ENCODE peak calls at places on chromosomes 3 and 15, in six cellular contexts. One of them, this sample, is unnamed.

GRCh38 chr3:102235679-102236078 is 199.1 kb upstream of the ZPLD1 start:
- DNase-seq in GM12878: no peak
- DNase-seq in A549: peak; percentile 10
- DNase-seq in SK-N-SH: no peak
- DNase-seq in H1: no peak
- DNase-seq in K562: no peak
- DNase-seq in this sample: peak; percentile 11

GRCh38 chr3:30632065-30632464 is 25.7 kb downstream of the TGFBR2 start:
- DNase-seq in K562: no peak
- DNase-seq in SK-N-SH: no peak
- DNase-seq in H1: no peak
- DNase-seq in A549: no peak
- DNase-seq in GM12878: no peak
- DNase-seq in this sample: no peak

GRCh38 chr15:35281515-35281914 is 196.4 kb upstream of the NANOGP8 start:
- DNase-seq in K562: no peak
- DNase-seq in GM12878: no peak
- DNase-seq in SK-N-SH: no peak
- DNase-seq in H1: no peak
- DNase-seq in A549: no peak
- DNase-seq in this sample: no peak

GRCh38 chr3:138921316-138922292 is 25.3 kb downstream of the FOXL2 start:
- DNase-seq in SK-N-SH: no peak
- DNase-seq in A549: peak; percentile 21
- DNase-seq in K562: no peak
- DNase-seq in H1: no peak
- DNase-seq in GM12878: no peak
- DNase-seq in this sample: peak; percentile 58

GRCh38 chr3:190731596-190731995 is 130.9 kb downstream of the GMNC start:
- DNase-seq in SK-N-SH: no peak
- DNase-seq in K562: no peak
- DNase-seq in A549: no peak
- DNase-seq in GM12878: no peak
- DNase-seq in H1: no peak
- DNase-seq in this sample: no peak

GRCh38 chr15:64351265-64351664 is 4.7 kb downstream of the CSNK1G1 start:
- DNase-seq in K562: no peak
- DNase-seq in GM12878: no peak
- DNase-seq in H1: no peak
- DNase-seq in SK-N-SH: no peak
- DNase-seq in A549: no peak
- DNase-seq in this sample: no peak

GRCh38 chr15:59847925-59848415 is 156.1 kb upstream of the FOXB1 start:
- DNase-seq in A549: no peak
- DNase-seq in K562: no peak
- DNase-seq in GM12878: no peak
- DNase-seq in SK-N-SH: no peak
- DNase-seq in H1: no peak
- DNase-seq in this sample: no peak

GRCh38 chr15:90813796-90814192 is 54.6 kb upstream of the FURIN start:
- DNase-seq in A549: no peak
- DNase-seq in GM12878: no peak
- DNase-seq in H1: no peak
- DNase-seq in K562: no peak
- DNase-seq in SK-N-SH: no peak
- DNase-seq in this sample: no peak

GRCh38 chr3:76111808-76112207 is 326.5 kb upstream of the ZNF717 start:
- DNase-seq in K562: no peak
- DNase-seq in GM12878: no peak
- DNase-seq in A549: no peak
- DNase-seq in H1: no peak
- DNase-seq in SK-N-SH: no peak
- DNase-seq in this sample: no peak

GRCh38 chr3:71581451-71581980 is 2.0 kb downstream of the FOXP1 start:
- DNase-seq in K562: peak; percentile 10
- DNase-seq in GM12878: no peak
- DNase-seq in H1: peak; percentile 74
- DNase-seq in A549: peak; percentile 23
- DNase-seq in SK-N-SH: peak; percentile 71
- DNase-seq in this sample: no peak

GRCh38 chr15:63344737-63345390 is 36.8 kb downstream of the CA12 start:
- DNase-seq in A549: no peak
- DNase-seq in H1: no peak
- DNase-seq in K562: peak; percentile 41
- DNase-seq in SK-N-SH: no peak
- DNase-seq in GM12878: no peak
- DNase-seq in this sample: no peak

GRCh38 chr3:19270471-19270870 is 122.2 kb downstream of the KCNH8 start:
- DNase-seq in A549: no peak
- DNase-seq in K562: no peak
- DNase-seq in H1: no peak
- DNase-seq in GM12878: no peak
- DNase-seq in SK-N-SH: no peak
- DNase-seq in this sample: no peak

GRCh38 chr3:120425877-120426276 is 24.9 kb downstream of the FSTL1 start:
- DNase-seq in A549: no peak
- DNase-seq in H1: no peak
- DNase-seq in GM12878: no peak
- DNase-seq in K562: no peak
- DNase-seq in SK-N-SH: peak; percentile 26
- DNase-seq in this sample: no peak

GRCh38 chr3:195133462-195133861 is 137.5 kb downstream of the XXYLT1 start:
- DNase-seq in GM12878: no peak
- DNase-seq in K562: no peak
- DNase-seq in A549: no peak
- DNase-seq in SK-N-SH: no peak
- DNase-seq in H1: no peak
- DNase-seq in this sample: no peak

GRCh38 chr3:156606729-156607128 is 51.8 kb upstream of the SSR3 start:
- DNase-seq in SK-N-SH: no peak
- DNase-seq in GM12878: no peak
- DNase-seq in A549: no peak
- DNase-seq in H1: no peak
- DNase-seq in K562: no peak
- DNase-seq in this sample: no peak

GRCh38 chr3:42078686-42079085 is 12.5 kb upstream of the TRAK1 start:
- DNase-seq in K562: no peak
- DNase-seq in GM12878: no peak
- DNase-seq in A549: no peak
- DNase-seq in SK-N-SH: no peak
- DNase-seq in H1: no peak
- DNase-seq in this sample: no peak

GRCh38 chr3:68945231-68945630 is 12.9 kb upstream of the TAFA4 start:
- DNase-seq in A549: no peak
- DNase-seq in K562: no peak
- DNase-seq in H1: no peak
- DNase-seq in SK-N-SH: no peak
- DNase-seq in GM12878: no peak
- DNase-seq in this sample: no peak

GRCh38 chr3:179961081-179962078 is 75.4 kb downstream of the PEX5L start:
- DNase-seq in H1: no peak
- DNase-seq in GM12878: peak; percentile 71
- DNase-seq in SK-N-SH: no peak
- DNase-seq in K562: no peak
- DNase-seq in A549: no peak
- DNase-seq in this sample: no peak

GRCh38 chr3:194277547-194278091 is 73.5 kb downstream of the CPN2 start:
- DNase-seq in A549: no peak
- DNase-seq in K562: no peak
- DNase-seq in H1: no peak
- DNase-seq in SK-N-SH: peak; percentile 49
- DNase-seq in GM12878: no peak
- DNase-seq in this sample: no peak

GRCh38 chr3:65443739-65444447 is 594.8 kb downstream of the MAGI1 start:
- DNase-seq in GM12878: no peak
- DNase-seq in A549: no peak
- DNase-seq in K562: no peak
- DNase-seq in SK-N-SH: no peak
- DNase-seq in H1: no peak
- DNase-seq in this sample: no peak

GRCh38 chr3:194565597-194566190 is 67.5 kb downstream of the TMEM44 start:
- DNase-seq in A549: no peak
- DNase-seq in K562: no peak
- DNase-seq in GM12878: no peak
- DNase-seq in SK-N-SH: no peak
- DNase-seq in H1: no peak
- DNase-seq in this sample: no peak

GRCh38 chr15:71748327-71748726 is 62.0 kb upstream of the NR2E3 start:
- DNase-seq in H1: no peak
- DNase-seq in K562: no peak
- DNase-seq in A549: peak; percentile 73
- DNase-seq in GM12878: no peak
- DNase-seq in SK-N-SH: no peak
- DNase-seq in this sample: no peak

GRCh38 chr3:177220136-177220974 is 23.1 kb upstream of the TBL1XR1 start:
- DNase-seq in SK-N-SH: no peak
- DNase-seq in K562: no peak
- DNase-seq in H1: no peak
- DNase-seq in A549: no peak
- DNase-seq in GM12878: no peak
- DNase-seq in this sample: no peak

GRCh38 chr3:58524326-58524888 is 12.6 kb downstream of the ACOX2 start:
- DNase-seq in GM12878: no peak
- DNase-seq in H1: no peak
- DNase-seq in SK-N-SH: no peak
- DNase-seq in K562: no peak
- DNase-seq in A549: no peak
- DNase-seq in this sample: no peak

GRCh38 chr15:69852482-69853275 is 245.0 kb downstream of the TLE3 start:
- DNase-seq in GM12878: no peak
- DNase-seq in K562: no peak
- DNase-seq in A549: no peak
- DNase-seq in H1: no peak
- DNase-seq in SK-N-SH: no peak
- DNase-seq in this sample: no peak

GRCh38 chr15:69854521-69855171 is 243.1 kb downstream of the TLE3 start:
- DNase-seq in GM12878: no peak
- DNase-seq in K562: no peak
- DNase-seq in H1: no peak
- DNase-seq in A549: peak; percentile 9
- DNase-seq in SK-N-SH: peak; percentile 39
- DNase-seq in this sample: no peak

GRCh38 chr15:69855601-69856000 is 242.1 kb downstream of the TLE3 start:
- DNase-seq in H1: no peak
- DNase-seq in GM12878: no peak
- DNase-seq in A549: no peak
- DNase-seq in SK-N-SH: peak; percentile 46
- DNase-seq in K562: no peak
- DNase-seq in this sample: no peak

GRCh38 chr15:69855172-69855562 is 242.6 kb downstream of the TLE3 start:
- DNase-seq in H1: no peak
- DNase-seq in GM12878: no peak
- DNase-seq in K562: no peak
- DNase-seq in SK-N-SH: peak; percentile 47
- DNase-seq in A549: no peak
- DNase-seq in this sample: no peak

GRCh38 chr15:69853572-69853971 is 244.1 kb downstream of the TLE3 start:
- DNase-seq in SK-N-SH: no peak
- DNase-seq in H1: no peak
- DNase-seq in GM12878: no peak
- DNase-seq in K562: no peak
- DNase-seq in A549: peak; percentile 56
- DNase-seq in this sample: no peak
- TF ChIP-seq CHD2 in SK-N-SH: no peak
- TF ChIP-seq CHD2 in H1: no peak
- TF ChIP-seq CHD2 in GM12878: no peak
- TF ChIP-seq CHD2 in K562: no peak
- TF ChIP-seq CHD2 in A549: no peak
- TF ChIP-seq CHD2 in this sample: no peak

GRCh38 chr3:133934073-133934970 is 38.6 kb upstream of the RAB6B start:
- DNase-seq in A549: no peak
- DNase-seq in GM12878: no peak
- DNase-seq in K562: no peak
- DNase-seq in SK-N-SH: no peak
- DNase-seq in H1: peak; percentile 22
- DNase-seq in this sample: no peak
- TF ChIP-seq CHD2 in A549: no peak
- TF ChIP-seq CHD2 in GM12878: no peak
- TF ChIP-seq CHD2 in K562: no peak
- TF ChIP-seq CHD2 in SK-N-SH: no peak
- TF ChIP-seq CHD2 in H1: no peak
- TF ChIP-seq CHD2 in this sample: no peak

DNA sequence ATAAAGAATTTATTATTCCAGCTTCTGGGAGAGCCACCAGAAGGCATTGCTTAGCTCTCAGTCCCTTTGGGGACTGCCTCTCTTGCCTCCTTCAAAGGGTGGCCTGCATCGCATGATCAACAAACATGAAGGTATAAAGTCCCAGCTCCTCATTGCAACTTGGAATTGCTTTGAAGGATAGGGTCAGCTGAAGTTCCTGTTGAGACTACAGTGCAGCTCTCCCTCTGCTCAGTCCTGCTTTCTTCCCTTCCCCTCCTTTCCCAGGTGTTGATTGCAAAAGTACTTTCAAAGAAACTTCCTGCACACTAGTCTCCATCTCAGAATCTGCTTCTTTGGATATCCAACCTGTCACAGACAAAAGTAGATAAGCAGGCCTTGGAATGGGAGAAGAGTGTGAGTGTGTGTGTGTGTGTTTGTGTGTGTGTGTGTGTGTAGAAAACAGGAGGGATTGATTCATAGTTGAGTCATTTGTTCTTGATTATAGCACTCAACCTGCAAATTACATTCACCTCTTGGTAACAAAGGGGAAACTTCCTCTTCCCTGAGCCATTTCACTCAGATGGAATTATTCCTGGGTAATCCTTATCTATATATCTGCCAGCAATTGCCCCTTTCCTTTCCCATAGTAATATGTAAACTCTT is 13.7 kb downstream of the CCR8 start:
- DNase-seq in K562: no peak
- DNase-seq in GM12878: no peak
- DNase-seq in H1: no peak
- DNase-seq in A549: no peak
- DNase-seq in SK-N-SH: no peak
- DNase-seq in this sample: no peak
- TF ChIP-seq CHD2 in K562: no peak
- TF ChIP-seq CHD2 in GM12878: no peak
- TF ChIP-seq CHD2 in H1: no peak
- TF ChIP-seq CHD2 in A549: no peak
- TF ChIP-seq CHD2 in SK-N-SH: no peak
- TF ChIP-seq CHD2 in this sample: no peak

GRCh38 chr3:38720465-38720864 is 71.0 kb upstream of the SCN5A start:
- DNase-seq in A549: no peak
- DNase-seq in GM12878: no peak
- DNase-seq in SK-N-SH: no peak
- DNase-seq in K562: no peak
- DNase-seq in H1: no peak
- DNase-seq in this sample: no peak
- TF ChIP-seq CHD2 in A549: no peak
- TF ChIP-seq CHD2 in GM12878: no peak
- TF ChIP-seq CHD2 in SK-N-SH: no peak
- TF ChIP-seq CHD2 in K562: no peak
- TF ChIP-seq CHD2 in H1: no peak
- TF ChIP-seq CHD2 in this sample: no peak